ENCODE peak calls at places on chromosomes 6 and 20, in nine cellular contexts. One of them, this sample, is unnamed.
A peak's percentile ranks its signal among the peaks of the same experiment; 100 is the strongest.

GRCh38 chr6:155165029-155165710 is 98.6 kb upstream of the CLDN20 start:
- DNase-seq in breast epithelium: no peak
- DNase-seq in natural killer cell: no peak
- DNase-seq in endodermal cell: peak; percentile 25
- DNase-seq in dorsolateral prefrontal cortex: no peak
- DNase-seq in heart left ventricle: no peak
- DNase-seq in GM13977: no peak
- DNase-seq in neural crest cell: no peak
- DNase-seq in body of pancreas: no peak
- DNase-seq in this sample: no peak

GRCh38 chr20:25300496-25301170 is 52.7 kb downstream of the PYGB start:
- DNase-seq in neural crest cell: no peak
- DNase-seq in breast epithelium: no peak
- DNase-seq in dorsolateral prefrontal cortex: no peak
- DNase-seq in body of pancreas: no peak
- DNase-seq in GM13977: no peak
- DNase-seq in natural killer cell: no peak
- DNase-seq in heart left ventricle: no peak
- DNase-seq in endodermal cell: no peak
- DNase-seq in this sample: no peak

GRCh38 chr20:44901972-44902371 is 7.9 kb upstream of the PABPC1L start:
- DNase-seq in GM13977: no peak
- DNase-seq in neural crest cell: no peak
- DNase-seq in breast epithelium: no peak
- DNase-seq in endodermal cell: no peak
- DNase-seq in heart left ventricle: no peak
- DNase-seq in body of pancreas: no peak
- DNase-seq in natural killer cell: no peak
- DNase-seq in dorsolateral prefrontal cortex: peak; percentile 43
- DNase-seq in this sample: no peak

GRCh38 chr6:139364982-139365379 is 9.5 kb downstream of the CITED2 start:
- DNase-seq in heart left ventricle: no peak
- DNase-seq in endodermal cell: no peak
- DNase-seq in body of pancreas: no peak
- DNase-seq in GM13977: no peak
- DNase-seq in dorsolateral prefrontal cortex: no peak
- DNase-seq in natural killer cell: no peak
- DNase-seq in neural crest cell: no peak
- DNase-seq in breast epithelium: no peak
- DNase-seq in this sample: no peak

GRCh38 chr6:124679392-124679791 is 282.8 kb upstream of the RNF217 start:
- DNase-seq in GM13977: no peak
- DNase-seq in neural crest cell: no peak
- DNase-seq in body of pancreas: no peak
- DNase-seq in natural killer cell: no peak
- DNase-seq in breast epithelium: no peak
- DNase-seq in endodermal cell: no peak
- DNase-seq in heart left ventricle: no peak
- DNase-seq in dorsolateral prefrontal cortex: no peak
- DNase-seq in this sample: no peak

GRCh38 chr6:69918766-69919165 is 52.4 kb downstream of the COL19A1 start:
- DNase-seq in endodermal cell: no peak
- DNase-seq in natural killer cell: no peak
- DNase-seq in breast epithelium: no peak
- DNase-seq in body of pancreas: no peak
- DNase-seq in heart left ventricle: no peak
- DNase-seq in GM13977: no peak
- DNase-seq in neural crest cell: no peak
- DNase-seq in dorsolateral prefrontal cortex: no peak
- DNase-seq in this sample: no peak

GRCh38 chr6:44058617-44059358 is 68.5 kb downstream of the MRPL14 start:
- DNase-seq in dorsolateral prefrontal cortex: peak; percentile 35
- DNase-seq in natural killer cell: peak; percentile 43
- DNase-seq in endodermal cell: no peak
- DNase-seq in neural crest cell: no peak
- DNase-seq in GM13977: peak; percentile 77
- DNase-seq in breast epithelium: peak; percentile 86
- DNase-seq in heart left ventricle: peak; percentile 83
- DNase-seq in body of pancreas: peak; percentile 43
- DNase-seq in this sample: no peak

GRCh38 chr20:53652859-53653520 is 59.4 kb upstream of the ZNF217 start:
- DNase-seq in GM13977: no peak
- DNase-seq in neural crest cell: no peak
- DNase-seq in heart left ventricle: no peak
- DNase-seq in dorsolateral prefrontal cortex: no peak
- DNase-seq in natural killer cell: no peak
- DNase-seq in breast epithelium: no peak
- DNase-seq in body of pancreas: no peak
- DNase-seq in endodermal cell: no peak
- DNase-seq in this sample: no peak

GRCh38 chr6:33416386-33417126 is 1.4 kb downstream of the CUTA start:
- DNase-seq in neural crest cell: no peak
- DNase-seq in natural killer cell: no peak
- DNase-seq in body of pancreas: no peak
- DNase-seq in GM13977: peak; percentile 66
- DNase-seq in heart left ventricle: no peak
- DNase-seq in breast epithelium: no peak
- DNase-seq in dorsolateral prefrontal cortex: no peak
- DNase-seq in endodermal cell: no peak
- DNase-seq in this sample: no peak

GRCh38 chr20:51388227-51388626 is 154.3 kb downstream of the NFATC2 start:
- DNase-seq in breast epithelium: no peak
- DNase-seq in dorsolateral prefrontal cortex: no peak
- DNase-seq in neural crest cell: no peak
- DNase-seq in body of pancreas: no peak
- DNase-seq in heart left ventricle: no peak
- DNase-seq in endodermal cell: no peak
- DNase-seq in GM13977: no peak
- DNase-seq in natural killer cell: no peak
- DNase-seq in this sample: no peak

GRCh38 chr6:43842964-43843645 is 73.1 kb downstream of the VEGFA start:
- DNase-seq in natural killer cell: no peak
- DNase-seq in heart left ventricle: no peak
- DNase-seq in endodermal cell: no peak
- DNase-seq in body of pancreas: no peak
- DNase-seq in neural crest cell: no peak
- DNase-seq in GM13977: no peak
- DNase-seq in dorsolateral prefrontal cortex: no peak
- DNase-seq in breast epithelium: no peak
- DNase-seq in this sample: no peak

GRCh38 chr20:62933966-62934365 is 4.0 kb upstream of the GID8 start:
- DNase-seq in neural crest cell: no peak
- DNase-seq in body of pancreas: no peak
- DNase-seq in heart left ventricle: no peak
- DNase-seq in natural killer cell: no peak
- DNase-seq in dorsolateral prefrontal cortex: no peak
- DNase-seq in endodermal cell: peak; percentile 42
- DNase-seq in GM13977: no peak
- DNase-seq in breast epithelium: no peak
- DNase-seq in this sample: no peak

GRCh38 chr20:22462975-22463914 is 121.1 kb downstream of the FOXA2 start:
- DNase-seq in endodermal cell: no peak
- DNase-seq in breast epithelium: no peak
- DNase-seq in natural killer cell: no peak
- DNase-seq in heart left ventricle: no peak
- DNase-seq in dorsolateral prefrontal cortex: no peak
- DNase-seq in neural crest cell: no peak
- DNase-seq in body of pancreas: no peak
- DNase-seq in GM13977: no peak
- DNase-seq in this sample: no peak

GRCh38 chr6:14664616-14665315 is 547.2 kb downstream of the CD83 start:
- DNase-seq in breast epithelium: no peak
- DNase-seq in body of pancreas: no peak
- DNase-seq in heart left ventricle: no peak
- DNase-seq in neural crest cell: peak; percentile 8
- DNase-seq in GM13977: peak; percentile 17
- DNase-seq in endodermal cell: peak; percentile 62
- DNase-seq in natural killer cell: no peak
- DNase-seq in dorsolateral prefrontal cortex: no peak
- DNase-seq in this sample: no peak

GRCh38 chr6:90719321-90720195 is 132.7 kb upstream of the MAP3K7 start:
- DNase-seq in endodermal cell: no peak
- DNase-seq in neural crest cell: no peak
- DNase-seq in dorsolateral prefrontal cortex: no peak
- DNase-seq in natural killer cell: no peak
- DNase-seq in heart left ventricle: no peak
- DNase-seq in body of pancreas: no peak
- DNase-seq in breast epithelium: no peak
- DNase-seq in GM13977: no peak
- DNase-seq in this sample: no peak

GRCh38 chr6:57142178-57142525 is 30.0 kb upstream of the BAG2 start:
- DNase-seq in GM13977: no peak
- DNase-seq in endodermal cell: no peak
- DNase-seq in dorsolateral prefrontal cortex: no peak
- DNase-seq in breast epithelium: no peak
- DNase-seq in natural killer cell: no peak
- DNase-seq in body of pancreas: no peak
- DNase-seq in neural crest cell: no peak
- DNase-seq in heart left ventricle: no peak
- DNase-seq in this sample: no peak

GRCh38 chr6:90072501-90072900 is 178.2 kb downstream of the GJA10 start:
- DNase-seq in endodermal cell: no peak
- DNase-seq in dorsolateral prefrontal cortex: no peak
- DNase-seq in neural crest cell: no peak
- DNase-seq in breast epithelium: no peak
- DNase-seq in heart left ventricle: no peak
- DNase-seq in body of pancreas: no peak
- DNase-seq in GM13977: no peak
- DNase-seq in natural killer cell: no peak
- DNase-seq in this sample: no peak

GRCh38 chr6:46954819-46955520 is 33.2 kb upstream of the ADGRF5 start:
- DNase-seq in GM13977: no peak
- DNase-seq in endodermal cell: peak; percentile 62
- DNase-seq in body of pancreas: no peak
- DNase-seq in natural killer cell: no peak
- DNase-seq in heart left ventricle: peak; percentile 33
- DNase-seq in dorsolateral prefrontal cortex: no peak
- DNase-seq in breast epithelium: no peak
- DNase-seq in neural crest cell: no peak
- DNase-seq in this sample: no peak

GRCh38 chr20:32969356-32970114 is 34.7 kb downstream of the SUN5 start:
- DNase-seq in breast epithelium: no peak
- DNase-seq in natural killer cell: no peak
- DNase-seq in endodermal cell: peak; percentile 44
- DNase-seq in body of pancreas: no peak
- DNase-seq in neural crest cell: no peak
- DNase-seq in GM13977: no peak
- DNase-seq in dorsolateral prefrontal cortex: peak; percentile 3
- DNase-seq in heart left ventricle: peak; percentile 2
- DNase-seq in this sample: no peak

GRCh38 chr6:1136415-1136774 is 175.5 kb upstream of the FOXQ1 start:
- DNase-seq in GM13977: no peak
- DNase-seq in body of pancreas: peak; percentile 22
- DNase-seq in natural killer cell: no peak
- DNase-seq in breast epithelium: no peak
- DNase-seq in heart left ventricle: no peak
- DNase-seq in neural crest cell: no peak
- DNase-seq in endodermal cell: no peak
- DNase-seq in dorsolateral prefrontal cortex: peak; percentile 66
- DNase-seq in this sample: no peak

GRCh38 chr6:30544666-30545272 is 11.5 kb downstream of the GNL1 start:
- DNase-seq in neural crest cell: no peak
- DNase-seq in endodermal cell: peak; percentile 42
- DNase-seq in dorsolateral prefrontal cortex: no peak
- DNase-seq in GM13977: peak; percentile 56
- DNase-seq in body of pancreas: no peak
- DNase-seq in heart left ventricle: no peak
- DNase-seq in breast epithelium: no peak
- DNase-seq in natural killer cell: no peak
- DNase-seq in this sample: no peak

DNA sequence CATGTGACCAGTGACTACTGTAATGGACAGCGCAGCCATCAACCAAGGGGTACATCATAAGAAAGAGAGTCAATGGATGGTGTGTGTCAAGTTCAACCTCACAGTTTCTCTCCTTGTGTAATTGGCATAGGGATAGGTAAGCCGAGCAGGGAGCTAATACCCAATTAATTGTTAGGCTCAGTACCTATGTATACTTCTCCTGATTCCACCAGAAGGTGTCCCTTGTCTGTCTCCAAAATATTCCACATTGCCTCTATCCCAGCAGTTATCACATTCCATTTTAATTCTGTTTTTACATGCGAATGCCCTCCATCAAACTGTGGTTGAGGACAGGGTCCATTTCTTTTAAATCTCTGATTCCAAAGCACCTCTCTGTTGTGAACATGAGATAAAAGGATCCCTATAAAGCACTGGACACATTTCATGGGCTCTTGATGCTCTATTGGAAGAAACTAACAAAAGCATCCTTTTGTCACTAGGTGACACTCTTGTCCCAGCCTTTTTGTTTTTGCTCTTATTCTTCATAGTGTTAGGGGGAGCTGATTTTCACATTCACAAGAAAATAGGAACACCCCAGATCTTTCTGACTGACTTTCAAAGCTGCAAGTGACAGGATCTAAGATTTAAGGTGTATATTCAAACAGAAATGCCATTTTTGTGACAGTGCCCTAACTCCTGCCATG is 38.9 kb downstream of the FBXO9 start:
- DNase-seq in body of pancreas: no peak
- DNase-seq in heart left ventricle: no peak
- DNase-seq in neural crest cell: no peak
- DNase-seq in endodermal cell: peak; percentile 32
- DNase-seq in dorsolateral prefrontal cortex: no peak
- DNase-seq in natural killer cell: no peak
- DNase-seq in GM13977: no peak
- DNase-seq in breast epithelium: no peak
- DNase-seq in this sample: no peak
- TF ChIP-seq CTCF in body of pancreas: no peak
- TF ChIP-seq CTCF in heart left ventricle: no peak
- TF ChIP-seq CTCF in neural crest cell: peak; percentile 40
- TF ChIP-seq CTCF in endodermal cell: peak; percentile 67
- TF ChIP-seq CTCF in dorsolateral prefrontal cortex: peak; percentile 23
- TF ChIP-seq CTCF in natural killer cell: no peak
- TF ChIP-seq CTCF in GM13977: peak; percentile 13
- TF ChIP-seq CTCF in breast epithelium: peak; percentile 15
- TF ChIP-seq CTCF in this sample: no peak

GRCh38 chr6:79694623-79695311 is 63.6 kb downstream of the SH3BGRL2 start:
- DNase-seq in body of pancreas: no peak
- DNase-seq in neural crest cell: no peak
- DNase-seq in dorsolateral prefrontal cortex: no peak
- DNase-seq in breast epithelium: no peak
- DNase-seq in natural killer cell: no peak
- DNase-seq in GM13977: no peak
- DNase-seq in endodermal cell: peak; percentile 67
- DNase-seq in heart left ventricle: no peak
- DNase-seq in this sample: no peak
- TF ChIP-seq CTCF in body of pancreas: no peak
- TF ChIP-seq CTCF in neural crest cell: no peak
- TF ChIP-seq CTCF in dorsolateral prefrontal cortex: no peak
- TF ChIP-seq CTCF in breast epithelium: no peak
- TF ChIP-seq CTCF in natural killer cell: no peak
- TF ChIP-seq CTCF in GM13977: no peak
- TF ChIP-seq CTCF in endodermal cell: peak; percentile 70
- TF ChIP-seq CTCF in heart left ventricle: no peak
- TF ChIP-seq CTCF in this sample: peak; percentile 24

GRCh38 chr6:118263929-118264486 is 284.1 kb upstream of the PLN start:
- DNase-seq in neural crest cell: peak; percentile 32
- DNase-seq in breast epithelium: no peak
- DNase-seq in GM13977: peak; percentile 6
- DNase-seq in natural killer cell: no peak
- DNase-seq in dorsolateral prefrontal cortex: peak; percentile 49
- DNase-seq in endodermal cell: peak; percentile 75
- DNase-seq in body of pancreas: peak; percentile 11
- DNase-seq in heart left ventricle: peak; percentile 16
- DNase-seq in this sample: peak; percentile 17
- TF ChIP-seq CTCF in neural crest cell: peak; percentile 65
- TF ChIP-seq CTCF in breast epithelium: no peak
- TF ChIP-seq CTCF in GM13977: peak; percentile 50
- TF ChIP-seq CTCF in natural killer cell: no peak
- TF ChIP-seq CTCF in dorsolateral prefrontal cortex: peak; percentile 36
- TF ChIP-seq CTCF in endodermal cell: peak; percentile 84
- TF ChIP-seq CTCF in body of pancreas: peak; percentile 30
- TF ChIP-seq CTCF in heart left ventricle: peak; percentile 53
- TF ChIP-seq CTCF in this sample: peak; percentile 57

GRCh38 chr6:108168501-108168979 is 2.7 kb downstream of the NR2E1 start:
- DNase-seq in endodermal cell: peak; percentile 88
- DNase-seq in neural crest cell: no peak
- DNase-seq in body of pancreas: peak; percentile 43
- DNase-seq in natural killer cell: no peak
- DNase-seq in GM13977: peak; percentile 76
- DNase-seq in breast epithelium: no peak
- DNase-seq in dorsolateral prefrontal cortex: no peak
- DNase-seq in heart left ventricle: no peak
- DNase-seq in this sample: no peak
- TF ChIP-seq CTCF in endodermal cell: peak; percentile 70
- TF ChIP-seq CTCF in neural crest cell: peak; percentile 44
- TF ChIP-seq CTCF in body of pancreas: peak; percentile 30
- TF ChIP-seq CTCF in natural killer cell: no peak
- TF ChIP-seq CTCF in GM13977: peak; percentile 34
- TF ChIP-seq CTCF in breast epithelium: no peak
- TF ChIP-seq CTCF in dorsolateral prefrontal cortex: peak; percentile 11
- TF ChIP-seq CTCF in heart left ventricle: peak; percentile 32
- TF ChIP-seq CTCF in this sample: peak; percentile 48